ENCODE peak calls at places on chromosomes 13 and 19, in nine cellular contexts. B, P, Y, C, M, T, W, S and F are unnamed samples.

GRCh38 chr13:87080100-87080779 is 590.9 kb upstream of the SLITRK5 start:
- DNase-seq in M (no peak), W (no peak), B (no peak), T (no peak), P (no peak), C (no peak), Y (no peak), S (no peak), F (no peak)

GRCh38 chr19:6828698-6829633 is 56.5 kb downstream of the VAV1 start:
- DNase-seq in W (no peak), M (peak; percentile 58), Y (no peak), T (no peak), B (peak; percentile 49), C (no peak), S (no peak), P (peak; percentile 87), F (peak; percentile 79)

GRCh38 chr19:40607311-40607871 is 6.2 kb downstream of the LTBP4 start:
- DNase-seq in B (no peak), M (no peak), P (peak; percentile 57), W (no peak), C (no peak), S (no peak), Y (no peak), T (no peak), F (no peak)

GRCh38 chr13:99501952-99502310 is 659 bp downstream of the TM9SF2 start:
- DNase-seq in B (peak; percentile 46), M (no peak), S (no peak), P (peak; percentile 50), T (peak; percentile 35), C (no peak), Y (peak; percentile 55), W (peak; percentile 38), F (peak; percentile 45)

GRCh38 chr19:45385392-45386221 is 15.2 kb upstream of the ERCC2 start:
- DNase-seq in W (no peak), M (no peak), Y (no peak), S (no peak), P (no peak), B (no peak), T (no peak), C (no peak), F (no peak)

GRCh38 chr13:108919036-108919907 is 289.9 kb downstream of the MYO16 start:
- DNase-seq in M (no peak), T (no peak), W (peak; percentile 80), B (no peak), Y (no peak), C (no peak), P (no peak), S (no peak), F (no peak)

GRCh38 chr19:45179063-45179847 is 671 bp downstream of the BLOC1S3 start:
- DNase-seq in B (peak; percentile 41), C (no peak), W (peak; percentile 70), T (peak; percentile 53), S (no peak), M (peak; percentile 45), P (peak; percentile 84), Y (peak; percentile 81), F (peak; percentile 64)

GRCh38 chr13:97116754-97117153 is 105.4 kb upstream of the MBNL2 start:
- DNase-seq in Y (peak; percentile 42), B (no peak), P (no peak), M (no peak), S (no peak), W (peak; percentile 55), T (peak; percentile 61), C (no peak), F (peak; percentile 33)

GRCh38 chr13:112720251-112720650 is 30.4 kb downstream of the ATP11A start:
- DNase-seq in P (no peak), S (no peak), C (no peak), B (no peak), T (no peak), M (no peak), Y (no peak), W (no peak), F (no peak)

DNA sequence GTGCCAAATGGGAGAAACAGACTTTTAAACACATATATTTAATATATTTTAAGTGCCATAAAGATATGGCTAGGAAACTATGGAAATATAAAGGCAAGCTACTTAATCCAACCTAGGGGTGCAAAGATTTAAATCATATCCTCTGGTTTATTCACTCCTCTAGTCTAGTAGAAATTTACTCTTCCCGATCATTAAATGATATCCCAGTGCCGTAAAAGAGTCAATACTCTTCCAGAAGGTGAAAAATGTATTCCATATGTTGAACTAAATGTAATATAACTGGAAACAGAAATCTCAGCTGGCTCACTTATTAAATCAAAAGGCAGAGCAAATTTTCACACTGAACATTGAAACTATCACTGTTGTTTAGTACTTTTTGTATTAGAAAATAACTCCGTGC is 11.1 kb downstream of the MAB21L1 start:
- DNase-seq in T (no peak), S (no peak), Y (no peak), P (no peak), W (no peak), B (no peak), M (no peak), C (no peak), F (no peak)
- TF ChIP-seq CTCF in T (no peak), S (no peak), Y (no peak), P (no peak), W (no peak), B (no peak), M (no peak), C (no peak), F (no peak)

GRCh38 chr19:31674503-31675186 is 325.4 kb upstream of the TSHZ3 start:
- DNase-seq in P (no peak), M (no peak), W (no peak), S (no peak), B (no peak), T (peak; percentile 64), C (no peak), Y (no peak), F (no peak)

GRCh38 chr19:31670931-31671330 is 321.7 kb upstream of the TSHZ3 start:
- DNase-seq in Y (no peak), M (no peak), C (no peak), T (no peak), W (no peak), S (no peak), P (no peak), B (no peak), F (no peak)

GRCh38 chr19:31678421-31678820 is 329.2 kb upstream of the TSHZ3 start:
- DNase-seq in W (no peak), C (no peak), S (no peak), P (no peak), M (no peak), T (no peak), B (no peak), Y (no peak), F (no peak)

GRCh38 chr19:31675187-31675913 is 326.1 kb upstream of the TSHZ3 start:
- DNase-seq in M (no peak), B (no peak), S (no peak), P (no peak), C (no peak), Y (no peak), W (peak; percentile 38), T (peak; percentile 61), F (no peak)

GRCh38 chr19:31676271-31677004 is 327.2 kb upstream of the TSHZ3 start:
- DNase-seq in Y (peak; percentile 13), M (no peak), B (peak; percentile 27), W (no peak), P (peak; percentile 20), C (no peak), T (peak; percentile 8), S (no peak), F (peak; percentile 2)
- TF ChIP-seq CTCF in Y (peak; percentile 23), M (no peak), B (peak; percentile 26), W (peak; percentile 22), P (peak; percentile 54), C (no peak), T (peak; percentile 25), S (peak; percentile 34), F (peak; percentile 9)

DNA sequence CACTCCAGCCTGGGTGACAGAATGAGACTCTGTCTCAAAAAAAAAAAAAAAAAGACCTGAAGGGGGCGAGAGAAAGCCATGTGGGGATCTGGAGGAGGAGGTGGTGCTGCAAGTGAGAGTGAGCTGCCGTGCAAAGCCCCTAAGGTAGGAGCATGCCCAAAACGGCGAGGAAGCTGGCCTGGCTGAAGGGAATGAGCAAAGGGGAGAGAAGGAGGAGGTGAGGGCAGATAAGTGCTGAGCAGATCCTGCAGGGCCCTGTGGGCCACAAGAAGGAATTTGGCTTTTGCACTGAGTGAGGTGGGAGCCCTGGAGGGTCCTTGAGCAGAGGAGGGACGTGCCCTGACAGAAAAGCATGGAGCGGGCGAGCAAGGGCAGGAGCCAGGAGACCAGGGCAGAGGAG is 19.4 kb upstream of the ADGRE5 start:
- DNase-seq in P (peak; percentile 71), B (peak; percentile 85), C (no peak), T (peak; percentile 63), S (no peak), W (peak; percentile 34), Y (no peak), M (peak; percentile 48), F (peak; percentile 71)
- TF ChIP-seq CTCF in P (peak; percentile 54), B (peak; percentile 25), C (no peak), T (peak; percentile 17), S (no peak), W (peak; percentile 18), Y (no peak), M (peak; percentile 33), F (peak; percentile 45)

DNA sequence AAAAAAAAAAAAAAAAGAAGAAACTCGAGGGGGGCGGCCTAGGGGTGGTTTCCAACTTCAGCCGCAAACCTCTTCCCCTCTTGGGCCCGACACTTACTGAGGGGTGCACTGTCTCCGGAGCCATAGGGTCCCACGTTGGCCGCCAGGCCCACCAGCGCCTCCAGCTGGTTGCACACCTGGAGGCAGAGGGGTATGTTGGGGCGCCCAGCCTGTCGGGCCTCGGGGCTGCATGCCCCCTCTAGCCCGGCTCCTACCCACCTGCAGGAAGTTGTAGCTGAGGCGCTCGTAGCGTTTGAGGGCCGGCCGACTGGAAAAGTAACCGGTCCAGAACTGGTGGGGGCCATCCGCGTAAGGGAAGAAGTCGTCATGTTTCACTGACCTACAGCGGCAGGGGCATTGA is 8.6 kb downstream of the MAN2B1 start:
- DNase-seq in T (no peak), Y (no peak), W (no peak), C (no peak), P (no peak), M (no peak), B (no peak), S (no peak), F (no peak)
- TF ChIP-seq CTCF in T (no peak), Y (no peak), W (no peak), C (no peak), P (no peak), M (no peak), B (peak; percentile 17), S (no peak), F (no peak)

DNA sequence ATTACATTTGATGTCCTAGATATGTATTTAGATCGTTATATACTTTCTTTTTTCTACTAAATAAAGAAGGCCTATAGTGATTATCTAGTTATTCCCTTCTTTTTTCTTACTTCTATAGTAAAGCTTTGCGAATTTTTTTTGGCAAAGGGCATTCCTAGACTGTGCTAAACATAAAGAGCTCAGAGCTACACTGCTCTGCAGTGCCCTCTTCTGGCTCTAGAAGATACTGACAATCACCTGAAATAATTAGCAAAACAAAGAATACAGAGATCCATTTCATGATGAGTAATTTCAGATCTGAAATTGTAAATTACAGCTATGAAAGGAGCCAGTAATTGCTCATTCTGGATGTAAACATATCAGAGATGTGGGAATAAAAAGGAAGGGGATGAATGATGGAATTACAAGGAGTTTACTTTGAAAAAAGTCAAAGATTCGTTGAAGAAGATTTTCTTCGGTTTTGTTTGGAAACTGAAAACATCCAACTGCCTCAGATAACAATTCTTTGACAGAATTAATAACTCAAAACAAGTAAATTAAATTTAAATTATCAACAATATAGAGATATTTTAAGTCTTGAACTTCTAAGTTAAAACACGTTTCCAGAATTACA is 288.5 kb downstream of the NALCN start:
- DNase-seq in C (no peak), Y (peak; percentile 73), S (no peak), B (peak; percentile 48), M (peak; percentile 45), W (peak; percentile 55), T (peak; percentile 62), P (peak; percentile 37), F (peak; percentile 34)
- TF ChIP-seq CTCF in C (peak; percentile 52), Y (peak; percentile 92), S (peak; percentile 86), B (peak; percentile 70), M (peak; percentile 83), W (peak; percentile 82), T (peak; percentile 78), P (peak; percentile 61), F (peak; percentile 80)